ENCODE peak calls at places on chromosomes 11 and 22, in eight cellular contexts. B is epithelial cell of prostate; E is activated T-helper 1 cell treated with anti-CD3 and anti-CD28 coated beads, Interleukin-12 subunit alpha, Interleukin-12 subunit beta, Interleukin-2, Interleukin-4 antibody, amounts not matched to agents 30 ng/mL and 10 ng/mL and 1 ng/mL, durations not matched to agents 14 hours and 24 hours and 36 hours; G is NCI-H2029; M is DMS 273 treated with DMSO at 0.1 percent for 48 hours; D is iris pigment epithelial cell; L is HS-5; R is naive thymus-derived CD8-positive, alpha-beta T cell. W is an unnamed sample.

GRCh38 chr11:33452806-33453205 is 195.6 kb downstream of the HIPK3 start:
- DNase-seq in B (no peak), E (no peak), G (no peak), M (no peak), D (peak; percentile 93), L (peak; percentile 73), R (no peak), W (no peak)

GRCh38 chr11:78397398-78397797 is 20.2 kb downstream of the GAB2 start:
- DNase-seq in B (no peak), E (no peak), G (no peak), M (no peak), D (no peak), L (no peak), R (no peak), W (peak; percentile 17)

GRCh38 chr11:65498977-65499712 is at the start of gene MALAT1:
- DNase-seq in B (no peak), E (peak; percentile 94), G (peak; percentile 91), M (peak; percentile 50), D (peak; percentile 94), L (peak; percentile 84), R (peak; percentile 93), W (peak; percentile 97)

GRCh38 chr11:8681837-8682218 is 637 bp downstream of the TRIM66 start:
- DNase-seq in B (no peak), E (no peak), G (no peak), M (no peak), D (no peak), L (no peak), R (no peak), W (no peak)

GRCh38 chr11:78532991-78533861 is 41.4 kb downstream of the NARS2 start:
- DNase-seq in B (no peak), E (no peak), G (no peak), M (no peak), D (no peak), L (no peak), R (no peak), W (no peak)

GRCh38 chr11:101341578-101341977 is 212.0 kb upstream of the PGR start:
- DNase-seq in B (no peak), E (no peak), G (no peak), M (no peak), D (no peak), L (no peak), R (no peak), W (no peak)

GRCh38 chr22:32714458-32715250 is 86.9 kb upstream of the TIMP3 start:
- DNase-seq in B (no peak), E (no peak), G (no peak), M (no peak), D (no peak), L (no peak), R (no peak), W (no peak)

GRCh38 chr11:112302226-112302868 is 41.7 kb upstream of the PLET1 start:
- DNase-seq in B (no peak), E (no peak), G (no peak), M (no peak), D (no peak), L (no peak), R (no peak), W (no peak)

GRCh38 chr22:38843716-38844660 is at the start of gene NPTXR:
- DNase-seq in B (no peak), E (no peak), G (peak; percentile 25), M (no peak), D (peak; percentile 10), L (no peak), R (peak; percentile 37), W (no peak)

GRCh38 chr22:44369916-44370804 is 57.4 kb upstream of the SHISAL1 start:
- DNase-seq in B (no peak), E (no peak), G (peak; percentile 24), M (no peak), D (no peak), L (no peak), R (no peak), W (no peak)

GRCh38 chr22:37237371-37238268 is 6.4 kb downstream of the RAC2 start:
- DNase-seq in B (no peak), E (no peak), G (no peak), M (no peak), D (peak; percentile 20), L (no peak), R (no peak), W (no peak)

GRCh38 chr11:72278911-72279310 is 34.9 kb upstream of the PHOX2A start:
- DNase-seq in B (no peak), E (no peak), G (no peak), M (no peak), D (peak; percentile 50), L (peak; percentile 68), R (no peak), W (no peak)

GRCh38 chr11:47617417-47617809 is 23.2 kb upstream of the C1QTNF4 start:
- DNase-seq in B (no peak), E (no peak), G (no peak), M (no peak), D (peak; percentile 86), L (no peak), R (no peak), W (no peak)

GRCh38 chr11:34351687-34352469 is 5.9 kb downstream of the ABTB2 start:
- DNase-seq in B (no peak), E (no peak), G (no peak), M (no peak), D (no peak), L (no peak), R (no peak), W (no peak)

GRCh38 chr22:50032109-50032871 is 19.7 kb upstream of the IL17REL start:
- DNase-seq in B (no peak), E (no peak), G (no peak), M (no peak), D (no peak), L (no peak), R (no peak), W (no peak)

GRCh38 chr11:113045146-113045545 is 83.9 kb downstream of the NCAM1 start:
- DNase-seq in B (no peak), E (no peak), G (no peak), M (no peak), D (no peak), L (no peak), R (no peak), W (no peak)

GRCh38 chr11:78045851-78046485 is 17.7 kb upstream of the THRSP start:
- DNase-seq in B (no peak), E (peak; percentile 68), G (peak; percentile 51), M (no peak), D (peak; percentile 44), L (peak; percentile 23), R (peak; percentile 79), W (peak; percentile 47)

GRCh38 chr22:43945632-43946390 is 9.4 kb upstream of the SAMM50 start:
- DNase-seq in B (no peak), E (peak; percentile 61), G (peak; percentile 26), M (no peak), D (peak; percentile 65), L (no peak), R (peak; percentile 51), W (peak; percentile 83)

GRCh38 chr11:77198440-77198849 is 70.4 kb downstream of the MYO7A start:
- DNase-seq in B (no peak), E (no peak), G (no peak), M (no peak), D (peak; percentile 12), L (no peak), R (no peak), W (no peak)

GRCh38 chr11:20840341-20840740 is 171.0 kb downstream of the NELL1 start:
- DNase-seq in B (no peak), E (no peak), G (peak; percentile 83), M (peak; percentile 87), D (no peak), L (no peak), R (no peak), W (no peak)

GRCh38 chr11:35968386-35969088 is 24.7 kb downstream of the LDLRAD3 start:
- DNase-seq in B (no peak), E (no peak), G (no peak), M (peak; percentile 86), D (peak; percentile 52), L (no peak), R (no peak), W (no peak)

GRCh38 chr11:3380706-3381570 is 2.0 kb upstream of the ZNF195 start:
- DNase-seq in B (no peak), E (no peak), G (no peak), M (no peak), D (peak; percentile 27), L (no peak), R (no peak), W (no peak)

GRCh38 chr11:71441251-71441650 is 6.9 kb downstream of the DHCR7 start:
- DNase-seq in B (no peak), E (no peak), G (no peak), M (no peak), D (no peak), L (no peak), R (no peak), W (no peak)

GRCh38 chr22:43185860-43186261 is 1.1 kb downstream of the TTLL12 start:
- DNase-seq in B (no peak), E (no peak), G (peak; percentile 13), M (no peak), D (peak; percentile 28), L (no peak), R (no peak), W (peak; percentile 12)

W was measured in HL-60.